ENCODE peak calls at places on chromosomes 1 and 21, in nine cellular contexts. W is mucosa of descending colon; P is hippocampal formation; O is D341Med; I is cardiac muscle cell; L is astrocyte of the spinal cord; G is activated naive CD4-positive, alpha-beta T cell; A is left lung; X is nephron progenitor cell. F is an unnamed sample.

GRCh38 chr1:227299238-227299637 is 19.1 kb downstream of the CDC42BPA start:
- DNase-seq in W (no peak), P (no peak), O (no peak), I (peak), L (peak), G (no peak), A (no peak), X (no peak), F (no peak)

GRCh38 chr1:201348211-201348566 is 29.3 kb downstream of the TNNT2 start:
- DNase-seq in W (peak), P (no peak), O (peak), I (peak), L (peak), G (no peak), A (no peak), X (peak), F (no peak)

GRCh38 chr1:199265319-199265718 is 626.5 kb downstream of the PTPRC start:
- DNase-seq in W (no peak), P (no peak), O (no peak), I (no peak), L (no peak), G (no peak), A (no peak), X (no peak), F (no peak)

GRCh38 chr1:198880397-198880796 is 241.6 kb downstream of the PTPRC start:
- DNase-seq in W (no peak), P (no peak), O (no peak), I (peak), L (peak), G (no peak), A (no peak), X (no peak), F (no peak)

GRCh38 chr1:65256860-65257719 is 52.3 kb upstream of the DNAJC6 start:
- DNase-seq in W (no peak), P (peak), O (no peak), I (no peak), L (no peak), G (no peak), A (no peak), X (no peak), F (no peak)

GRCh38 chr1:64111787-64112186 is 91.6 kb upstream of the UBE2U start:
- DNase-seq in W (no peak), P (no peak), O (no peak), I (no peak), L (no peak), G (no peak), A (no peak), X (no peak), F (no peak)

GRCh38 chr1:199150764-199151163 is 511.9 kb downstream of the PTPRC start:
- DNase-seq in W (no peak), P (no peak), O (no peak), I (no peak), L (no peak), G (no peak), A (no peak), X (no peak), F (no peak)

GRCh38 chr1:86258106-86258505 is 101.5 kb upstream of the COL24A1 start:
- DNase-seq in W (no peak), P (no peak), O (no peak), I (peak), L (peak), G (no peak), A (no peak), X (no peak), F (no peak)

GRCh38 chr1:236030572-236030971 is 34.3 kb downstream of the NID1 start:
- DNase-seq in W (no peak), P (no peak), O (no peak), I (no peak), L (no peak), G (no peak), A (no peak), X (no peak), F (no peak)

GRCh38 chr1:78377356-78377928 is 113.3 kb upstream of the PTGFR start:
- DNase-seq in W (no peak), P (no peak), O (no peak), I (no peak), L (no peak), G (no peak), A (no peak), X (no peak), F (no peak)

GRCh38 chr1:201309420-201309819 is 26.1 kb downstream of the PKP1 start:
- DNase-seq in W (peak), P (no peak), O (peak), I (peak), L (peak), G (no peak), A (peak), X (peak), F (no peak)

GRCh38 chr21:44653123-44653522 is 1.3 kb downstream of the KRTAP12-4 start:
- DNase-seq in W (no peak), P (no peak), O (no peak), I (no peak), L (no peak), G (no peak), A (peak), X (no peak), F (no peak)

GRCh38 chr1:2628191-2628932 is 4.5 kb downstream of the MMEL1 start:
- DNase-seq in W (no peak), P (no peak), O (peak), I (no peak), L (no peak), G (no peak), A (peak), X (peak), F (no peak)

GRCh38 chr1:115114308-115114707 is 25.0 kb upstream of the TSPAN2 start:
- DNase-seq in W (no peak), P (no peak), O (no peak), I (peak), L (peak), G (no peak), A (no peak), X (no peak), F (no peak)

GRCh38 chr1:155977607-155978324 is 581 bp downstream of the ARHGEF2 start:
- DNase-seq in W (peak), P (peak), O (peak), I (no peak), L (no peak), G (no peak), A (no peak), X (peak), F (peak)

GRCh38 chr1:14666376-14666775 is 67.9 kb downstream of the KAZN start:
- DNase-seq in W (no peak), P (no peak), O (no peak), I (no peak), L (peak), G (no peak), A (no peak), X (no peak), F (no peak)

GRCh38 chr1:168335500-168335899 is 54.8 kb downstream of the TBX19 start:
- DNase-seq in W (no peak), P (no peak), O (no peak), I (peak), L (peak), G (no peak), A (no peak), X (no peak), F (no peak)